ENCODE peak calls at places on chromosomes 4 and X, in five cellular contexts. V is WTC11; P is lung; G is CD4-positive, alpha-beta T cell; S is breast epithelium. D is an unnamed sample.

GRCh38 chrX:30957753-30958152 is 68.7 kb upstream of the TAB3 start:
- DNase-seq in V (no peak), P (no peak), G (no peak), S (no peak), D (no peak)

GRCh38 chrX:7088968-7089615 is 58.4 kb upstream of the STS start:
- DNase-seq in V (peak; percentile 48), P (no peak), G (peak; percentile 50), S (no peak), D (no peak)

GRCh38 chr4:2074588-2074987 is 15.5 kb downstream of the NAT8L start:
- DNase-seq in V (no peak), P (no peak), G (no peak), S (no peak), D (no peak)

GRCh38 chr4:43242611-43243010 is 350.1 kb downstream of the GRXCR1 start:
- DNase-seq in V (no peak), P (no peak), G (no peak), S (no peak), D (no peak)

GRCh38 chr4:121696140-121696640 is 590 bp downstream of the ANXA5 start:
- DNase-seq in V (peak; percentile 57), P (peak; percentile 78), G (peak; percentile 50), S (peak; percentile 60), D (peak; percentile 40)

GRCh38 chrX:43970528-43970927 is 2.7 kb downstream of the NDP start:
- DNase-seq in V (no peak), P (no peak), G (no peak), S (no peak), D (no peak)

GRCh38 chr4:38164346-38164745 is 204.1 kb downstream of the PTTG2 start:
- DNase-seq in V (no peak), P (no peak), G (no peak), S (no peak), D (no peak)

GRCh38 chrX:16060252-16060651 is 63.1 kb upstream of the GRPR start:
- DNase-seq in V (no peak), P (no peak), G (no peak), S (no peak), D (no peak)

GRCh38 chr4:73222466-73223257 is 35.9 kb downstream of the ANKRD17 start:
- DNase-seq in V (no peak), P (peak; percentile 59), G (peak; percentile 14), S (no peak), D (peak; percentile 34)

GRCh38 chrX:46376246-46376885 is 168.9 kb downstream of the ZNF674 start:
- DNase-seq in V (peak; percentile 11), P (no peak), G (no peak), S (no peak), D (no peak)

GRCh38 chr4:32184186-32184585 is 1464.0 kb downstream of the PCDH7 start:
- DNase-seq in V (no peak), P (no peak), G (no peak), S (no peak), D (no peak)

GRCh38 chr4:47839259-47839658 is 1.4 kb upstream of the CORIN start:
- DNase-seq in V (no peak), P (no peak), G (peak; percentile 10), S (no peak), D (no peak)

GRCh38 chr4:121326580-121326979 is 54.2 kb downstream of the QRFPR start:
- DNase-seq in V (no peak), P (no peak), G (no peak), S (no peak), D (no peak)

GRCh38 chrX:32592786-32593185 is 618.6 kb downstream of the DMD start:
- DNase-seq in V (no peak), P (no peak), G (no peak), S (no peak), D (no peak)

GRCh38 chr4:67234296-67234695 is 311.0 kb downstream of the CENPC start:
- DNase-seq in V (no peak), P (no peak), G (no peak), S (no peak), D (no peak)

GRCh38 chr4:156970501-156971167 is 965 bp downstream of the PDGFC start:
- DNase-seq in V (peak; percentile 63), P (peak; percentile 69), G (no peak), S (peak; percentile 66), D (no peak)

GRCh38 chrX:111460612-111461011 is 48.6 kb upstream of the DCX start:
- DNase-seq in V (no peak), P (no peak), G (no peak), S (no peak), D (no peak)

GRCh38 chr4:151730003-151730559 is 30.7 kb downstream of the GATB start:
- DNase-seq in V (peak; percentile 46), P (no peak), G (no peak), S (no peak), D (no peak)

GRCh38 chr4:65917486-65917885 is 247.2 kb upstream of the EPHA5 start:
- DNase-seq in V (no peak), P (no peak), G (no peak), S (no peak), D (no peak)

GRCh38 chr4:1041147-1041935 is 29.9 kb downstream of the FGFRL1 start:
- DNase-seq in V (no peak), P (no peak), G (no peak), S (no peak), D (no peak)

GRCh38 chr4:157045507-157046127 is 30.3 kb upstream of the GLRB start:
- DNase-seq in V (no peak), P (no peak), G (no peak), S (no peak), D (no peak)

GRCh38 chrX:16368696-16369095 is 201.4 kb downstream of the MAGEB17 start:
- DNase-seq in V (no peak), P (no peak), G (no peak), S (no peak), D (no peak)

GRCh38 chr4:26458104-26458503 is 32.2 kb downstream of the CCKAR start:
- DNase-seq in V (no peak), P (no peak), G (no peak), S (no peak), D (no peak)

GRCh38 chrX:10549280-10549679 is 71.1 kb downstream of the MID1 start:
- DNase-seq in V (no peak), P (no peak), G (no peak), S (no peak), D (no peak)

GRCh38 chr4:152255437-152255836 is 280.5 kb downstream of the FBXW7 start:
- DNase-seq in V (no peak), P (no peak), G (peak; percentile 56), S (no peak), D (peak; percentile 33)

GRCh38 chr4:144504853-144505252 is 141.1 kb upstream of the HHIP start:
- DNase-seq in V (no peak), P (no peak), G (no peak), S (no peak), D (no peak)

GRCh38 chr4:84336964-84337705 is 162.0 kb downstream of the NKX6-1 start:
- DNase-seq in V (no peak), P (no peak), G (no peak), S (no peak), D (no peak)

GRCh38 chrX:24317567-24317966 is 3.7 kb upstream of the SUPT20HL2 start:
- DNase-seq in V (no peak), P (no peak), G (no peak), S (no peak), D (no peak)

GRCh38 chr4:112352736-112353135 is 55.6 kb downstream of the ALPK1 start:
- DNase-seq in V (no peak), P (no peak), G (no peak), S (no peak), D (no peak)

GRCh38 chr4:112343330-112343729 is 46.2 kb downstream of the ALPK1 start:
- DNase-seq in V (no peak), P (no peak), G (no peak), S (no peak), D (no peak)

DNA sequence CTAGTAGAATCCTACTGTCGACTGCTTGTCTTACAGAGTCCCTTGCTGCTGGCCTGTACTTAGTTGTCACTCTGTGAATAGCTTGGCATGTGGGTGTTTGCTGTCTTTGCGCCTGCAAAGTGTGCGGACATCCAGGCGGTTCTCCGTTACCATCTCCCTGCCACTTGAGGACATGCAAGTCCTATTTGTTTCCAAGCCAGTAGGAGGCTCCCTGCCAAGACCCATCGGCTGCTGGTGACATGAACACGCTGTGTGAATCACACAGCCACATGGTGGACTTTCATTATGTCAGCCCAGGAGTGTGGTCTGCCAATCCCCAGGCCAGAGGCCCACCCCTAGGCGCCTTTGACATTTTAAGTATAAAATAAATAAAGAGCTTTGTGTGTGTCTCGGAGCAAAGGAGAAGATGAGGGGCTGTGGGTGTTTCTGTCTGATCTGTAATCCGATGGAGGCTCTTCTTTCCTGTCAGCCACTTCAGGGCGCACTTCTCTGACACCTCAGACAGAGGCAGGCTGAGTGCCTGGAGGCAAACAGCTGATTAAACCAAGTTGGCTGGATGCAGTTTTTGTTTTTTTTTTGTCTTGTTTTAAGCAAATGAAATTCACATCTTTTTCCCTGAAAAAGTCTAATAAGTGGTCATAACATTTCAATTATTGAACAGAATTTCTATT is 51.5 kb downstream of the ALPK1 start:
- DNase-seq in V (peak; percentile 61), P (peak; percentile 59), G (no peak), S (peak; percentile 67), D (no peak)
- TF ChIP-seq CTCF in V (no peak), P (no peak), G (no peak), S (no peak), D (no peak)

GRCh38 chrX:21837056-21837455 is 2.4 kb upstream of the MBTPS2 start:
- DNase-seq in V (no peak), P (no peak), G (no peak), S (no peak), D (no peak)

DNA sequence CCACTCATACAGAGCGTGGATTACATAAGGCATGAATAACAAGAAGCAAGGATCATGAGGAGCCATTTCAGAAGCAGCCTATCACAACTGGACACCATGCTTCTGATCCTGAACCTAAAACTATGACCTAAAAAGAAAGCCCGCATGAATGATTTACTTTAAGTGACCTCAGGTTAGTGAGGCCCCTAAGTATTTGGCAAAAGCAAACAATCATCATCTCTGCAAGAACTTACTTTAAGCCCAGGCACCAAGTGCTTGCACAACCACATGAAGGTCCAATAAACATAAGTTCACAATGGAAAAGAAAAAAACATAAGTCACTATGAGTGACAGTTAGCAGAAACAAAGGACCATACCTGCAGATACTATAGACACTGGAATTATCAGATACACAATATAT is 7.9 kb upstream of the MBTPS2 start:
- DNase-seq in V (no peak), P (no peak), G (no peak), S (no peak), D (no peak)
- TF ChIP-seq CTCF in V (no peak), P (no peak), G (no peak), S (no peak), D (no peak)

DNA sequence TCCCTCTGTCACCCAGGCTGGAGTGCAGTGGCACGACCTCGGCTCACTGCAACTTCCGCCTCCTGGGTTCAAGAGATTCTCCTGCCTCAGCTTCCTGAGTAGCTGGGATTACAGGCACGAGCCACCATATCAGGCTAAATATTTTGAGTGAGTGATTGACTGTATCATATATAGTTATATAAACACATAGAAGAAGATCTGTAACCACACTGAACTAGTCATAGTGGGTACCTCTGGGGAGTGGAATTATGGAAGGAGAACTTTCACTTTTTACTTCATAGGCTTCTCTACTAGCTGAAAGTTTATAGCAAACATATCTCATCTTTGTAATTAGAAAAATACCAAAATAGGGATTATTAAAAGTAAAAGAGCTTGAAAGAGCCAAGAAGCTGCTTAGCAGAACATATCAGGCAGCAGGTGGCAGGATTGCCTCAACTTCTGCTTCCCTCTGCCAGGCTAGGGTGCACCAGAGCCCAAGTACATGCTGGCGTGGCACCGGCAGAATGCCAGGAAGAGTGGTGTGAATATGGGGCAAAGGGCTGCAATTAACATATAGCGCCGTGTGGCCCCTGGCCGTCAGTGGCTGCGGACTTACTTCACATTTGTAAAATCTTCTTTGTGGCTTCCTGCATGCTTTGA is 39.5 kb upstream of the CD40LG start:
- DNase-seq in V (peak; percentile 42), P (no peak), G (peak; percentile 61), S (peak; percentile 47), D (peak; percentile 19)
- TF ChIP-seq CTCF in V (no peak), P (peak; percentile 8), G (peak; percentile 63), S (no peak), D (peak; percentile 47)

GRCh38 chr4:127479031-127479622 is 153.6 kb upstream of the INTU start:
- DNase-seq in V (no peak), P (no peak), G (no peak), S (no peak), D (no peak)
- TF ChIP-seq CTCF in V (peak; percentile 47), P (no peak), G (no peak), S (peak; percentile 39), D (peak; percentile 10)

D was measured in natural killer cell.